ENCODE peak calls at places on chromosomes 3 and 15, in six cellular contexts. B is AG09309, O is breast epithelium, U is fibroblast of pulmonary artery, P is GM12865, W is aorta. M is an unnamed sample.

GRCh38 chr3:195224156-195224979 is 46.6 kb downstream of the XXYLT1 start:
- DNase-seq in P (no peak), W (no peak), U (no peak), B (no peak), O (peak; percentile 25), M (no peak)

GRCh38 chr3:29385056-29385455 is 104.2 kb downstream of the RBMS3 start:
- DNase-seq in W (no peak), U (peak; percentile 48), B (peak; percentile 52), O (no peak), P (no peak), M (peak; percentile 60)

GRCh38 chr3:48400824-48401433 is 28.9 kb downstream of the FBXW12 start:
- DNase-seq in P (peak; percentile 84), U (peak; percentile 69), W (peak; percentile 49), B (peak; percentile 3), O (peak; percentile 59), M (no peak)

GRCh38 chr3:132268956-132269355 is 48.3 kb upstream of the ACP3 start:
- DNase-seq in U (peak; percentile 47), B (no peak), O (no peak), P (peak; percentile 49), W (no peak), M (no peak)

GRCh38 chr15:93341164-93341563 is 252.2 kb upstream of the RGMA start:
- DNase-seq in P (no peak), U (no peak), B (no peak), W (no peak), O (no peak), M (no peak)

GRCh38 chr15:69060744-69061143 is 46.2 kb downstream of the NOX5 start:
- DNase-seq in B (no peak), O (no peak), P (peak; percentile 7), W (no peak), U (no peak), M (no peak)

GRCh38 chr3:140568842-140569520 is 108.9 kb upstream of the TRIM42 start:
- DNase-seq in O (peak; percentile 64), U (no peak), W (peak; percentile 50), P (no peak), B (no peak), M (no peak)

GRCh38 chr3:23275814-23276213 is 72.7 kb downstream of the UBE2E2 start:
- DNase-seq in U (no peak), P (no peak), B (no peak), W (no peak), O (no peak), M (no peak)

GRCh38 chr3:46495901-46496456 is 1.8 kb upstream of the RTP3 start:
- DNase-seq in W (no peak), O (no peak), P (no peak), B (peak; percentile 83), U (peak; percentile 30), M (peak; percentile 62)

GRCh38 chr3:183210862-183211341 is 42.2 kb upstream of the B3GNT5 start:
- DNase-seq in W (peak; percentile 67), U (no peak), O (no peak), B (no peak), P (no peak), M (no peak)

GRCh38 chr3:192957441-192957951 is 39.8 kb upstream of the MB21D2 start:
- DNase-seq in W (peak; percentile 53), B (peak; percentile 92), U (peak; percentile 99), O (no peak), P (peak; percentile 3), M (peak; percentile 95)
- H3K4me3 ChIP-seq in W (no peak overlapping the region), B (peak overlapping the region; percentile 23), U (peak overlapping the region; percentile 42), O (no peak overlapping the region), P (no peak overlapping the region), M (peak overlapping the region; percentile 25)

DNA sequence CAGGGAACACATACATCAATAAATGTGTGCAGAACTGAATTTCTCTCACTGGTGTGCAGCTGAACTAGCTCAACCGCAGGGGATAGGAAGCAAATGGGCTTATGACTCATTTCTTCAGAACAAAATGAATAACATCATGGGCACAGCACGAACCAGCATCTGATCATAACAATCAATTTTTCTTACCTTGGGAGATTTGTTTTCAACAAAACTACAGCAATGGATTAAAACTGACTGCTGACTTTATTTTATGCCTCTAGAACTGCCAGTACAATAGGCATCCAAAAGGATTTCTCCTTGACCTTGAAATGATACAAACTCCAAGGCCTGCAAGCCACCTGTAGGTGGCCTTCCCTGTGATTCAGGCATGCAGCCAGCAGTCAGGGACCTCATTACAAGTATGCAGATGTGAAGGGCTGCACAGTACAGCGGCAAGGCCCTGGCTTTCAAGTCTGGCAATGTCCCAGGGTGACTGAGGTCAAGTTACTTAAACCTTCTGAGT is 26.1 kb downstream of the TAMM41 start:
- DNase-seq in P (peak; percentile 48), B (no peak), W (no peak), O (no peak), U (no peak), M (no peak)
- H3K4me3 ChIP-seq in P (no peak overlapping the region), B (no peak overlapping the region), W (no peak overlapping the region), O (no peak overlapping the region), U (no peak overlapping the region), M (no peak overlapping the region)

GRCh38 chr3:151589311-151589710 is 128.4 kb upstream of the IGSF10 start:
- DNase-seq in O (no peak), B (no peak), W (no peak), P (no peak), U (no peak), M (no peak)

GRCh38 chr3:151593923-151594322 is 133.1 kb upstream of the IGSF10 start:
- DNase-seq in U (no peak), O (no peak), W (no peak), P (no peak), B (peak; percentile 31), M (no peak)

DNA sequence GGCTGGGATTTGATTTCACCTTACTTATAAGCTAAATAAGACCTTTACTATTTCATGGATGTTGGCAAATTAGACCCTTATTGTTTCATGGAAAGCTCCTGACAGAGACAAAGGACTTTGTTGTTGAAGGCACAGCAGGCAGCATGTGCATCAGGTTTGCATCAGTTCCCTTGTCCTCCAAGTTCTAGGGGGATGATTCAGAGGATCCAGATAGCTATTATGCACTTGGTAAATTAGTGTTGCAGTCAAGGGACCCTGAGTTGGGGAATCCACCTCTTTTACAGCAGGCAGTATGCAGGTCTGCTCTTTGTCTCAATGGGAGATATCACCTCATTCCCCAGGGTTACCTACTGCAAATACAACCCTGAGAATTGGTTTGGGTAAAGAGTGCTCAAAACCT is 131.4 kb upstream of the IGSF10 start:
- DNase-seq in W (no peak), B (no peak), O (no peak), U (no peak), P (no peak), M (no peak)
- H3K4me3 ChIP-seq in W (no peak overlapping the region), B (no peak overlapping the region), O (no peak overlapping the region), U (no peak overlapping the region), P (no peak overlapping the region), M (no peak overlapping the region)

GRCh38 chr3:175311404-175311803 is 452.3 kb downstream of the NAALADL2 start:
- DNase-seq in B (no peak), W (no peak), P (no peak), U (no peak), O (no peak), M (no peak)

GRCh38 chr3:175304437-175304836 is 445.3 kb downstream of the NAALADL2 start:
- DNase-seq in O (no peak), W (no peak), U (no peak), B (no peak), P (no peak), M (no peak)

GRCh38 chr3:175310046-175310445 is 450.9 kb downstream of the NAALADL2 start:
- DNase-seq in P (no peak), U (no peak), W (no peak), O (no peak), B (no peak), M (no peak)

GRCh38 chr3:175308105-175308504 is 449.0 kb downstream of the NAALADL2 start:
- DNase-seq in B (no peak), W (no peak), O (no peak), P (no peak), U (no peak), M (no peak)

GRCh38 chr3:175307642-175308041 is 448.5 kb downstream of the NAALADL2 start:
- DNase-seq in B (no peak), U (no peak), W (no peak), O (no peak), P (no peak), M (no peak)
- H3K4me3 ChIP-seq in B (no peak overlapping the region), U (no peak overlapping the region), W (no peak overlapping the region), O (no peak overlapping the region), P (peak overlapping the region; percentile 20), M (no peak overlapping the region)

GRCh38 chr3:64620020-64620419 is 67.8 kb downstream of the ADAMTS9 start:
- DNase-seq in W (no peak), B (no peak), P (no peak), O (no peak), U (no peak), M (no peak)
- H3K4me3 ChIP-seq in W (no peak overlapping the region), B (no peak overlapping the region), P (no peak overlapping the region), O (no peak overlapping the region), U (no peak overlapping the region), M (no peak overlapping the region)

DNA sequence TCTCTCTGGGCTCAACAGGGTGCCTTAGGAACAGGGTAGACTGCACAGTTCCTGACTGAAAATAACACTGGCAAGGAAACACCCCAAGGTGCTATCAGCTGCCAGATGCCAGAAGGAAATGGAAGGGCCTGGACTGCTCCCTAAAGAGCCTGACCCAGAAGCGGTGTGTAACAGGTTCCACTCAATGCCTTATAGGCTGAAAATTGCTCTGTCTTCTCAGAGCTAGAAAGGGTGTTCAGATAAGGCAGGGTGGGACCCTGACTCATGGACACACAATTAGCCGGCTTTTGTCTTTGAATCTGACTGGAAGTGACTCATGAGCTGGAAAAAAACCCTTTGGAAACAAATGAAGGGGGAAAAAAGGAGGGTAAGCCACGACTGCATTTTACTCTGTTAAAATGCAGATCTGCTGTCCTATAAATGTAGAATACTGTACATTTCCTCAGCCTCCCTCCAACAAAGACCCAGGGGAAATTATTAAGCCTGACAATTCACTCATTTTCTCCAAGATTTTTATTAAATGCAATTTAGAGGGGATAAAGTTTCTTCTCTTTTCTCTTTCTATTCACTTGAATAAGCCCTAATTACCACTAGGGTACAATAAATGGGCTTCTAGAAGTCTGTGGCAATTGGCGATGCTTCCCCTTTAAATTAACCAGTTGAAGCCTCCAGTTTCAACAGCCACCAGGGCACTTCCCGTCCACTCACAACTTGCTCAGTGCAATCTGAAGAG is 160.2 kb upstream of the TBL1XR1 start:
- DNase-seq in P (peak; percentile 76), U (peak; percentile 86), O (no peak), B (no peak), W (peak; percentile 51), M (no peak)
- H3K4me3 ChIP-seq in P (peak overlapping the region; percentile 47), U (peak overlapping the region; percentile 8), O (no peak overlapping the region), B (no peak overlapping the region), W (no peak overlapping the region), M (no peak overlapping the region)

DNA sequence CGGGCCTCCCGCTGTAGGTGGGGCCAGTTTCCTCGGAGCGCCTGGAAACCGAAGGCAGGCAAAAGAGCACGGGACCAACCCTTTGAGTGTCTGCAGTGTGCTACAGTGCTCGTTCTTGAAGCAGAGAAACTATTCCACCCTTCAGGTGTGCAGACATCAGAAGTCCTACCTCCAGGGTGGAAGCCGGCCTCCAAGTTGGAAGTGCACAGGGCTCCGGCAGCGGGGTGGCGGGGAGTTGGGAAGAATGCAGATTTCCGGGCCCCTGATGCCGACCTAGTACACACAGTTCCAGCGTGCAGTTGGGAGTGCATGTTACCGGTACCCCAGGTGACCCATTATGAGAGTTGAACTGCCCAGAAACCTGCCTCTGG is 3.0 kb downstream of the KLF13 start:
- DNase-seq in B (no peak), P (no peak), W (no peak), U (no peak), O (no peak), M (no peak)
- H3K4me3 ChIP-seq in B (no peak overlapping the region), P (peak overlapping the region; percentile 66), W (no peak overlapping the region), U (peak overlapping the region; percentile 69), O (peak overlapping the region; percentile 87), M (peak overlapping the region; percentile 76)

M was measured in skeletal muscle cell.